ENCODE peak calls at places on chromosomes 4 and X, in six cellular contexts. Q is A172, N is hippocampal formation, U is cardiac fibroblast, R is MCF 10A, C is RPMI8226. V is an unnamed sample.

GRCh38 chr4:174467107-174467506 is 55.2 kb downstream of the HPGD start:
- DNase-seq in Q (no peak), N (no peak), U (no peak), R (peak; percentile 47), C (no peak), V (no peak)

GRCh38 chrX:3651272-3651671 is 62.2 kb downstream of the PRKX start:
- DNase-seq in Q (peak; percentile 15), N (no peak), U (peak; percentile 57), R (peak; percentile 35), C (peak; percentile 6), V (peak; percentile 7)

GRCh38 chr4:127214001-127214400 is 418.8 kb upstream of the INTU start:
- DNase-seq in Q (no peak), N (no peak), U (no peak), R (no peak), C (no peak), V (no peak)

GRCh38 chr4:17865866-17866363 is 55.1 kb downstream of the NCAPG start:
- DNase-seq in Q (no peak), N (no peak), U (no peak), R (no peak), C (no peak), V (no peak)

GRCh38 chr4:69524708-69525107 is 29.0 kb upstream of the UGT2B4 start:
- DNase-seq in Q (no peak), N (no peak), U (peak; percentile 52), R (no peak), C (no peak), V (no peak)

GRCh38 chr4:16197842-16198241 is 28.4 kb downstream of the TAPT1 start:
- DNase-seq in Q (no peak), N (no peak), U (peak; percentile 24), R (no peak), C (no peak), V (no peak)

GRCh38 chr4:128837679-128838078 is 28.2 kb downstream of the JADE1 start:
- DNase-seq in Q (no peak), N (no peak), U (no peak), R (no peak), C (no peak), V (no peak)

GRCh38 chrX:11380187-11380586 is 87.0 kb downstream of the AMELX start:
- DNase-seq in Q (peak; percentile 4), N (no peak), U (peak; percentile 25), R (peak; percentile 31), C (no peak), V (no peak)

GRCh38 chr4:4854649-4855292 is 4.7 kb upstream of the MSX1 start:
- DNase-seq in Q (no peak), N (no peak), U (no peak), R (no peak), C (no peak), V (no peak)

GRCh38 chrX:128504496-128504895 is 452.3 kb upstream of the ACTRT1 start:
- DNase-seq in Q (no peak), N (no peak), U (no peak), R (no peak), C (no peak), V (no peak)

GRCh38 chrX:25599061-25599460 is 539.1 kb upstream of the MAGEB18 start:
- DNase-seq in Q (peak; percentile 76), N (no peak), U (peak; percentile 16), R (peak; percentile 2), C (no peak), V (no peak)

GRCh38 chr4:107857741-107858140 is 33.0 kb downstream of the SGMS2 start:
- DNase-seq in Q (no peak), N (no peak), U (no peak), R (no peak), C (no peak), V (no peak)

GRCh38 chr4:172202480-172203076 is 389.4 kb downstream of the GALNTL6 start:
- DNase-seq in Q (peak; percentile 22), N (no peak), U (peak; percentile 18), R (peak; percentile 38), C (peak; percentile 23), V (peak; percentile 44)

GRCh38 chrX:9033179-9033578 is 748 bp downstream of the FAM9B start:
- DNase-seq in Q (no peak), N (no peak), U (no peak), R (no peak), C (no peak), V (no peak)

GRCh38 chr4:140764785-140765392 is 8.7 kb upstream of the TBC1D9 start:
- DNase-seq in Q (no peak), N (no peak), U (no peak), R (no peak), C (no peak), V (no peak)

GRCh38 chr4:83932996-83933395 is 397.1 kb downstream of the GPAT3 start:
- DNase-seq in Q (no peak), N (no peak), U (no peak), R (no peak), C (no peak), V (no peak)

GRCh38 chr4:46258436-46258835 is 131.5 kb downstream of the GABRA2 start:
- DNase-seq in Q (no peak), N (no peak), U (no peak), R (no peak), C (no peak), V (no peak)

V was measured in ACHN.